ENCODE peak calls at places on chromosomes 13 and 19, in four cellular contexts. G is HepG2, Q is K562, M is GM12878. W is an unnamed sample.

GRCh38 chr19:3479819-3480215 is 508 bp downstream of the SMIM24 start:
- DNase-seq in G (no peak), Q (peak), M (no peak), W (peak)

GRCh38 chr13:26498524-26499208 is 58.8 kb upstream of the WASF3 start:
- DNase-seq in G (no peak), Q (no peak), M (no peak), W (no peak)

GRCh38 chr13:36131931-36132297 is 732 bp upstream of the DCLK1 start:
- DNase-seq in G (no peak), Q (no peak), M (no peak), W (no peak)

GRCh38 chr19:18230941-18231734 is 4.9 kb upstream of the PDE4C start:
- DNase-seq in G (no peak), Q (peak), M (no peak), W (no peak)

GRCh38 chr13:26600345-26600761 is 42.9 kb downstream of the WASF3 start:
- DNase-seq in G (no peak), Q (no peak), M (no peak), W (no peak)

GRCh38 chr19:5809053-5809452 is 4.2 kb downstream of the NRTN start:
- DNase-seq in G (no peak), Q (no peak), M (no peak), W (no peak)

GRCh38 chr13:81142306-81142999 is 801.5 kb upstream of the SPRY2 start:
- DNase-seq in G (no peak), Q (no peak), M (no peak), W (no peak)

GRCh38 chr13:37490176-37490575 is 108.4 kb downstream of the POSTN start:
- DNase-seq in G (no peak), Q (no peak), M (no peak), W (no peak)

GRCh38 chr13:95288899-95289500 is 12.3 kb downstream of the ABCC4 start:
- DNase-seq in G (no peak), Q (no peak), M (no peak), W (no peak)

GRCh38 chr19:2345794-2346663 is 14.0 kb upstream of the TMPRSS9 start:
- DNase-seq in G (no peak), Q (peak), M (no peak), W (no peak)

GRCh38 chr19:3981736-3982681 is 3.3 kb downstream of the EEF2 start:
- DNase-seq in G (no peak), Q (no peak), M (no peak), W (no peak)

GRCh38 chr13:47146136-47146535 is 249.3 kb upstream of the HTR2A start:
- DNase-seq in G (no peak), Q (no peak), M (no peak), W (no peak)

GRCh38 chr19:8208119-8208709 is 956 bp upstream of the CERS4 start:
- DNase-seq in G (no peak), Q (no peak), M (no peak), W (no peak)

GRCh38 chr19:8210660-8211101 is 1.5 kb downstream of the CERS4 start:
- DNase-seq in G (no peak), Q (no peak), M (no peak), W (no peak)

GRCh38 chr19:8209965-8210659 is 942 bp downstream of the CERS4 start:
- DNase-seq in G (no peak), Q (no peak), M (no peak), W (no peak)

GRCh38 chr19:8208710-8209110 is 460 bp upstream of the CERS4 start:
- DNase-seq in G (no peak), Q (peak), M (no peak), W (no peak)

DNA sequence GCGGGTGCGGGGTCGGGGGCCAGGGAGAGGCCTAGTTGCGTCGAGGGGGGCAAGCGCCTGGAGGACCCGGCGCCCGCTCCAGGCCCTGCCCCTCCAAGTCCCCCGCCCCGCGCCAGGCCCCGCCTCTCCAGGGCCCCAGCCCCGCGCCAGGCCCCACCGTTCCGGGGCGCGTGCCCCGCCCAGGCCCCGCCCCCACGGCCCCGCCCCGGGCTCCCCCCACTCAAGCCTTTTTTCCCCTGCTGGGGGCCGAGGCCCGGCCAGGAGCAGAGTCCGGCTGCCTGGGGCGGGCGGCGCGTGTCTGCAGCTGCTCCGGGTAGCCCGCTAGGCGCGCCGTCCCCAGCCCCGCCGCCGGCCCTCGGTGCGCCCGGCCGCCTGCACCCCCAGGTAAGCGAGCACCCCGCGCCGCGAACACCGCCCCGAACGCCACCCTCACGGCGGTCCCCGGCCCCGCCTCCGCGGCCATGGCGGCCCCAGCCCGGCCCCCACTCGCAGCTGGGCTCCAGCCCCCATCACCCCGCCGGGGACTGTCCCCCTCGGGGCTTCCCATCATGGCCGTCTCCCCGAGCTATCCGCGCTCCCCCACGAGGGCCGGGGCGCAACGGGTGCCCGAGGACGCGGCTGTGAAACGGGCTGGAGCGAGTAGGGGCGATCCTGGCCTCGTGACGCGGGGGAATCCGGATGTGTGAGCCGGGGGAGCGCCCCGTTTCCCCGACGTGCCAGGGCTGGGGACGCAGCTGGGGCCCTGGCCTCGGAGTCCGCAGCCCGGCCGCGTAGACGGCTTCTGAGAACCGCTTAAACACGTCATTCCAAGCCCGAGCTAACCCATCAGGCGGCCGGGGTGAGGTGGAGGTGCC is at the start of gene CERS4:
- DNase-seq in G (peak), Q (peak), M (no peak), W (peak)
- TF ChIP-seq FOXK2 in G (no peak), Q (no peak), M (no peak), W (no peak)

GRCh38 chr19:44723299-44723951 is 24.5 kb downstream of the CEACAM16 start:
- DNase-seq in G (no peak), Q (no peak), M (no peak), W (no peak)
- TF ChIP-seq FOXK2 in G (no peak), Q (no peak), M (no peak), W (no peak)

GRCh38 chr13:45231722-45232121 is 30.9 kb upstream of the KCTD4 start:
- DNase-seq in G (no peak), Q (no peak), M (no peak), W (no peak)
- TF ChIP-seq FOXK2 in G (no peak), Q (no peak), M (no peak), W (no peak)

GRCh38 chr19:49491804-49492572 is 4.2 kb upstream of the RPS11 start:
- DNase-seq in G (no peak), Q (no peak), M (no peak), W (no peak)

GRCh38 chr19:49489601-49490167 is 2.3 kb downstream of the RPL13A start:
- DNase-seq in G (peak), Q (peak), M (no peak), W (no peak)

GRCh38 chr19:49490287-49491029 is 3.0 kb downstream of the RPL13A start:
- DNase-seq in G (no peak), Q (no peak), M (no peak), W (no peak)

GRCh38 chr19:49492573-49493411 is 3.4 kb upstream of the RPS11 start:
- DNase-seq in G (peak), Q (peak), M (no peak), W (no peak)

GRCh38 chr19:49491030-49491803 is 3.8 kb downstream of the RPL13A start:
- DNase-seq in G (no peak), Q (no peak), M (no peak), W (no peak)
- TF ChIP-seq FOXK2 in G (no peak), Q (no peak), M (no peak), W (no peak)

DNA sequence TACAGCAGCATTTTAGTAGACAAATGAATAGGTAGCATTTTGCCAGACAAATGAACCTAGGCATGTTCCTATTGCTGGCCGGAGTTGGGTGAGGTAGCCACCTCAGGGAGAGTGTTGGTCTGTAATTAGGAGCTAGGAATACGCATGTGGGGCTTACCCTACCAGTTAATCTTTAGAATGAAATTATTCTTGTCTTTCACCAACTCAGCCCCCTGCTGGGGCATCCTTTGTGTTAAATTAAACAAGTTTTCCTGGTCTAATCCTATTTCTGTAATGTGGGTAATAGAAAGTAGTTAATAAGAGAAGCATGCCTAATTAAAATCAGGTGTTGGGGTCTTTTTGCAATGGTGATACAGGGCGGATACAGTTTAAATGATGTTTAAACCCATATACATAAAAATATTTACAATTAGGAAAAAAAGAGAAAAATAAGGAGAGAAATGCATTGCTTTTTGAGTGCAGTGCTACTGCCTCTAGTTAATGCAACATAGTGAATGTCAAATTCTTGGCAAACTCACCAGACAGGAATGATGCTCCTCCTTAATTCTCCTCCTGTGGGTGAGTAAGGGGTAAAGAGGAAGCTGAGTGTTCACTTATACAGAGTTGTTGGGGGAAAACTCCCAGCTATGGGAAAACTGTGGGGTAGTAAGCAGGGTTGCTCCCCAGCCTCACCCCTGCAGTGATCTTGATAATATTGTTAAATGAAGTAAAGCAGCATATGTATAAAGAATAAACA is 276.4 kb upstream of the EDNRB start:
- DNase-seq in G (no peak), Q (no peak), M (no peak), W (no peak)
- TF ChIP-seq FOXK2 in G (no peak), Q (no peak), M (no peak), W (no peak)

GRCh38 chr13:66501187-66501586 is 728.9 kb downstream of the PCDH9 start:
- DNase-seq in G (no peak), Q (no peak), M (no peak), W (no peak)
- TF ChIP-seq FOXK2 in G (no peak), Q (no peak), M (no peak), W (no peak)

W was measured in HEK293T.